ENCODE peak calls at places on chromosomes 1 and 21, in seven cellular contexts. One of them, this sample, is unnamed.

GRCh38 chr1:157849229-157849875 is 7.7 kb upstream of the CD5L start:
- DNase-seq in mesenteric fat pad: no peak
- DNase-seq in H7: no peak
- DNase-seq in glutamatergic neuron: no peak
- DNase-seq in Ammon's horn: peak
- DNase-seq in MCF 10A: no peak
- DNase-seq in Kasumi-1: no peak
- DNase-seq in this sample: no peak

GRCh38 chr1:116167625-116168276 is 56.6 kb downstream of the MAB21L3 start:
- DNase-seq in MCF 10A: no peak
- DNase-seq in H7: peak
- DNase-seq in Kasumi-1: peak
- DNase-seq in glutamatergic neuron: peak
- DNase-seq in Ammon's horn: no peak
- DNase-seq in mesenteric fat pad: no peak
- DNase-seq in this sample: peak

GRCh38 chr1:109790735-109791494 is 27.2 kb upstream of the EPS8L3 start:
- DNase-seq in Ammon's horn: peak
- DNase-seq in Kasumi-1: peak
- DNase-seq in mesenteric fat pad: peak
- DNase-seq in H7: peak
- DNase-seq in MCF 10A: no peak
- DNase-seq in glutamatergic neuron: no peak
- DNase-seq in this sample: peak

GRCh38 chr1:35893051-35893879 is 10.3 kb downstream of the AGO1 start:
- DNase-seq in Ammon's horn: no peak
- DNase-seq in MCF 10A: no peak
- DNase-seq in mesenteric fat pad: no peak
- DNase-seq in glutamatergic neuron: no peak
- DNase-seq in Kasumi-1: no peak
- DNase-seq in H7: no peak
- DNase-seq in this sample: no peak

GRCh38 chr1:54380285-54380882 is 25.8 kb downstream of the SSBP3 start:
- DNase-seq in glutamatergic neuron: no peak
- DNase-seq in Kasumi-1: no peak
- DNase-seq in H7: no peak
- DNase-seq in MCF 10A: no peak
- DNase-seq in Ammon's horn: no peak
- DNase-seq in mesenteric fat pad: no peak
- DNase-seq in this sample: no peak

GRCh38 chr21:44391345-44392091 is 38.1 kb downstream of the TRPM2 start:
- DNase-seq in glutamatergic neuron: no peak
- DNase-seq in H7: no peak
- DNase-seq in MCF 10A: no peak
- DNase-seq in mesenteric fat pad: peak
- DNase-seq in Ammon's horn: no peak
- DNase-seq in Kasumi-1: peak
- DNase-seq in this sample: no peak

GRCh38 chr1:33400153-33400552 is 30.7 kb downstream of the PHC2 start:
- DNase-seq in MCF 10A: no peak
- DNase-seq in Ammon's horn: no peak
- DNase-seq in H7: no peak
- DNase-seq in Kasumi-1: no peak
- DNase-seq in glutamatergic neuron: no peak
- DNase-seq in mesenteric fat pad: no peak
- DNase-seq in this sample: no peak

GRCh38 chr1:217891966-217892365 is 260.8 kb downstream of the SPATA17 start:
- DNase-seq in mesenteric fat pad: no peak
- DNase-seq in glutamatergic neuron: no peak
- DNase-seq in Ammon's horn: no peak
- DNase-seq in H7: no peak
- DNase-seq in MCF 10A: no peak
- DNase-seq in Kasumi-1: no peak
- DNase-seq in this sample: no peak

GRCh38 chr1:23008901-23009300 is 6.8 kb downstream of the TEX46 start:
- DNase-seq in MCF 10A: no peak
- DNase-seq in glutamatergic neuron: no peak
- DNase-seq in mesenteric fat pad: no peak
- DNase-seq in Ammon's horn: no peak
- DNase-seq in H7: no peak
- DNase-seq in Kasumi-1: no peak
- DNase-seq in this sample: no peak

GRCh38 chr1:53332833-53333232 is 5.0 kb upstream of the LRP8 start:
- DNase-seq in Kasumi-1: no peak
- DNase-seq in H7: no peak
- DNase-seq in MCF 10A: no peak
- DNase-seq in Ammon's horn: no peak
- DNase-seq in mesenteric fat pad: peak
- DNase-seq in glutamatergic neuron: no peak
- DNase-seq in this sample: no peak

GRCh38 chr1:200147742-200148141 is 120.2 kb downstream of the NR5A2 start:
- DNase-seq in Ammon's horn: no peak
- DNase-seq in H7: peak
- DNase-seq in mesenteric fat pad: no peak
- DNase-seq in glutamatergic neuron: no peak
- DNase-seq in MCF 10A: no peak
- DNase-seq in Kasumi-1: no peak
- DNase-seq in this sample: no peak

GRCh38 chr1:25631750-25632495 is 15.3 kb downstream of the MAN1C1 start:
- DNase-seq in mesenteric fat pad: peak
- DNase-seq in glutamatergic neuron: no peak
- DNase-seq in Ammon's horn: no peak
- DNase-seq in MCF 10A: no peak
- DNase-seq in H7: no peak
- DNase-seq in Kasumi-1: no peak
- DNase-seq in this sample: no peak

GRCh38 chr1:212167098-212167497 is 118.1 kb upstream of the PPP2R5A start:
- DNase-seq in Ammon's horn: no peak
- DNase-seq in mesenteric fat pad: no peak
- DNase-seq in H7: no peak
- DNase-seq in MCF 10A: no peak
- DNase-seq in glutamatergic neuron: peak
- DNase-seq in Kasumi-1: no peak
- DNase-seq in this sample: no peak

GRCh38 chr1:203342192-203342940 is 8.6 kb downstream of the FMOD start:
- DNase-seq in MCF 10A: peak
- DNase-seq in glutamatergic neuron: peak
- DNase-seq in mesenteric fat pad: no peak
- DNase-seq in H7: peak
- DNase-seq in Ammon's horn: peak
- DNase-seq in Kasumi-1: peak
- DNase-seq in this sample: peak

GRCh38 chr1:65247419-65248359 is 61.7 kb upstream of the DNAJC6 start:
- DNase-seq in Ammon's horn: peak
- DNase-seq in H7: no peak
- DNase-seq in mesenteric fat pad: no peak
- DNase-seq in MCF 10A: peak
- DNase-seq in glutamatergic neuron: no peak
- DNase-seq in Kasumi-1: no peak
- DNase-seq in this sample: no peak

GRCh38 chr1:183270541-183271141 is 84.6 kb downstream of the LAMC2 start:
- DNase-seq in Ammon's horn: no peak
- DNase-seq in Kasumi-1: no peak
- DNase-seq in glutamatergic neuron: no peak
- DNase-seq in mesenteric fat pad: no peak
- DNase-seq in MCF 10A: peak
- DNase-seq in H7: no peak
- DNase-seq in this sample: no peak